ENCODE peak calls at places on chromosomes 1 and 21, in four cellular contexts. Y is cardiac fibroblast; P is activated naive CD4-positive, alpha-beta T cell treated with anti-CD3 and anti-CD28 coated beads, Interleukin-2, amount 50 U/mL, for 72 hours; S is GM12878. M is an unnamed sample.

GRCh38 chr1:87684194-87684593 is 355.5 kb downstream of the LMO4 start:
- DNase-seq in Y (peak; percentile 54), P (no peak), S (no peak), M (no peak)

GRCh38 chr1:238664139-238664538 is 722.2 kb upstream of the CHRM3 start:
- DNase-seq in Y (no peak), P (no peak), S (no peak), M (no peak)

GRCh38 chr1:10217748-10218441 is 7.5 kb downstream of the KIF1B start:
- DNase-seq in Y (peak; percentile 45), P (no peak), S (no peak), M (no peak)

GRCh38 chr1:222061711-222062359 is 319.9 kb upstream of the DUSP10 start:
- DNase-seq in Y (no peak), P (no peak), S (no peak), M (no peak)

GRCh38 chr1:22877112-22877915 is 95.4 kb downstream of the LACTBL1 start:
- DNase-seq in Y (no peak), P (no peak), S (no peak), M (no peak)

GRCh38 chr1:33149453-33150190 is 32.2 kb downstream of the TRIM62 start:
- DNase-seq in Y (no peak), P (no peak), S (no peak), M (no peak)

GRCh38 chr1:53091841-53092645 is 30.0 kb downstream of the PODN start:
- DNase-seq in Y (peak; percentile 34), P (no peak), S (no peak), M (peak; percentile 88)

GRCh38 chr1:109886827-109887226 is 23.8 kb upstream of the CSF1 start:
- DNase-seq in Y (no peak), P (no peak), S (no peak), M (peak; percentile 84)

GRCh38 chr21:36212513-36212780 is 55.8 kb downstream of the DOP1B start:
- DNase-seq in Y (no peak), P (no peak), S (no peak), M (no peak)

GRCh38 chr1:168469690-168470089 is 74.1 kb downstream of the XCL2 start:
- DNase-seq in Y (peak; percentile 65), P (no peak), S (no peak), M (peak; percentile 83)

GRCh38 chr1:97186381-97186780 is 464.8 kb downstream of the PTBP2 start:
- DNase-seq in Y (no peak), P (no peak), S (no peak), M (no peak)

GRCh38 chr1:196372896-196373536 is 235.2 kb downstream of the KCNT2 start:
- DNase-seq in Y (peak; percentile 50), P (no peak), S (no peak), M (no peak)

GRCh38 chr1:9690440-9691107 is 39.0 kb downstream of the PIK3CD start:
- DNase-seq in Y (no peak), P (no peak), S (no peak), M (no peak)

GRCh38 chr1:9426291-9426711 is 113.0 kb upstream of the SLC25A33 start:
- DNase-seq in Y (no peak), P (peak; percentile 82), S (peak; percentile 93), M (no peak)

GRCh38 chr1:36203554-36204346 is 20.5 kb upstream of the THRAP3 start:
- DNase-seq in Y (peak; percentile 90), P (no peak), S (no peak), M (peak; percentile 85)

GRCh38 chr21:44800103-44800502 is 1.5 kb downstream of the UBE2G2 start:
- DNase-seq in Y (peak; percentile 69), P (no peak), S (no peak), M (no peak)

GRCh38 chr21:45409466-45410150 is 4.6 kb downstream of the COL18A1 start:
- DNase-seq in Y (no peak), P (no peak), S (no peak), M (peak; percentile 84)

GRCh38 chr1:74733616-74734484 is 898 bp downstream of the TYW3 start:
- DNase-seq in Y (peak; percentile 84), P (no peak), S (no peak), M (no peak)

GRCh38 chr1:38217316-38217715 is 170.7 kb upstream of the POU3F1 start:
- DNase-seq in Y (no peak), P (no peak), S (no peak), M (no peak)

GRCh38 chr1:205066221-205066818 is 17.9 kb downstream of the TMEM81 start:
- DNase-seq in Y (no peak), P (no peak), S (no peak), M (peak; percentile 67)

GRCh38 chr1:33161061-33161681 is 20.7 kb downstream of the TRIM62 start:
- DNase-seq in Y (peak; percentile 68), P (no peak), S (no peak), M (peak; percentile 82)

GRCh38 chr1:241608379-241609033 is 31.7 kb downstream of the CHML start:
- DNase-seq in Y (no peak), P (no peak), S (no peak), M (no peak)

GRCh38 chr1:8161546-8162110 is 135.5 kb upstream of the ERRFI1 start:
- DNase-seq in Y (no peak), P (no peak), S (no peak), M (no peak)

GRCh38 chr1:228343211-228343661 is 63.4 kb downstream of the TRIM11 start:
- DNase-seq in Y (no peak), P (peak; percentile 38), S (no peak), M (peak; percentile 53)

GRCh38 chr1:214314178-214314843 is 33.4 kb downstream of the SMYD2 start:
- DNase-seq in Y (no peak), P (no peak), S (no peak), M (no peak)

GRCh38 chr1:53602376-53602775 is 136.6 kb downstream of the GLIS1 start:
- DNase-seq in Y (no peak), P (no peak), S (no peak), M (peak; percentile 27)

GRCh38 chr1:202237052-202237451 is 43.5 kb downstream of the LGR6 start:
- DNase-seq in Y (peak; percentile 20), P (peak; percentile 50), S (no peak), M (peak; percentile 44)

GRCh38 chr21:37195078-37195477 is 72.1 kb downstream of the VPS26C start:
- DNase-seq in Y (no peak), P (no peak), S (no peak), M (no peak)

GRCh38 chr1:150146853-150147542 is 2.7 kb upstream of the PLEKHO1 start:
- DNase-seq in Y (no peak), P (no peak), S (no peak), M (peak; percentile 6)

GRCh38 chr21:21807598-21807903 is 809.3 kb downstream of the NCAM2 start:
- DNase-seq in Y (no peak), P (no peak), S (no peak), M (no peak)

GRCh38 chr1:175503538-175503937 is 239.9 kb downstream of the TNR start:
- DNase-seq in Y (no peak), P (no peak), S (no peak), M (no peak)

GRCh38 chr1:192788184-192788583 is 20.7 kb upstream of the RGS2 start:
- DNase-seq in Y (peak; percentile 62), P (no peak), S (no peak), M (no peak)

GRCh38 chr1:9413143-9413876 is 120.6 kb downstream of the SPSB1 start:
- DNase-seq in Y (peak; percentile 92), P (peak; percentile 83), S (peak; percentile 89), M (no peak)

GRCh38 chr1:99751877-99752504 is 14.4 kb downstream of the FRRS1 start:
- DNase-seq in Y (no peak), P (no peak), S (peak; percentile 73), M (no peak)

GRCh38 chr21:42739061-42739931 is 85.9 kb downstream of the PDE9A start:
- DNase-seq in Y (peak; percentile 17), P (no peak), S (no peak), M (peak; percentile 56)

GRCh38 chr1:201736707-201737320 is 92.1 kb upstream of the IPO9 start:
- DNase-seq in Y (no peak), P (no peak), S (no peak), M (no peak)

GRCh38 chr1:13725714-13726175 is 25.8 kb downstream of the PRDM2 start:
- DNase-seq in Y (peak; percentile 29), P (no peak), S (no peak), M (no peak)

GRCh38 chr1:163231385-163231784 is 28.7 kb upstream of the RGS5 start:
- DNase-seq in Y (peak; percentile 80), P (no peak), S (no peak), M (no peak)

GRCh38 chr1:107263291-107263790 is 122.5 kb downstream of the NTNG1 start:
- DNase-seq in Y (no peak), P (no peak), S (no peak), M (no peak)